ENCODE peak calls at places on chromosomes 3 and 15, in eight cellular contexts. X is neural progenitor cell; A is GM06990; I is naive thymus-derived CD4-positive, alpha-beta T cell; H is heart left ventricle; L is ovary; Q is PC-3; T is K562. O is an unnamed sample. For H3K36me3 and H3K27me3, the result is how much of the 10 kb centered on the place peaks cover.

GRCh38 chr15:64247906-64248541 is 85.2 kb upstream of the PPIB start:
- DNase-seq in T (peak), H (no peak), A (peak), Q (peak), X (no peak), L (no peak), I (no peak), O (peak)

GRCh38 chr3:42736531-42736930 is 33.9 kb upstream of the HHATL start:
- DNase-seq in A (no peak), Q (no peak), I (no peak), L (no peak), X (no peak), H (no peak), T (no peak), O (no peak)

GRCh38 chr3:47452460-47453215 is 23.1 kb downstream of the SCAP start:
- DNase-seq in I (no peak), T (no peak), H (no peak), X (no peak), A (no peak), Q (no peak), L (no peak), O (no peak)

GRCh38 chr3:122758877-122759670 is 34.6 kb downstream of the HSPBAP1 start:
- DNase-seq in Q (no peak), X (no peak), T (no peak), H (no peak), A (no peak), L (no peak), I (no peak), O (no peak)

GRCh38 chr15:38300395-38300794 is 47.8 kb downstream of the SPRED1 start:
- DNase-seq in A (peak), X (no peak), H (no peak), T (no peak), Q (peak), I (no peak), L (no peak), O (no peak)

GRCh38 chr3:23533596-23534386 is 272.0 kb upstream of the UBE2E1 start:
- DNase-seq in X (no peak), Q (no peak), I (no peak), H (no peak), T (no peak), A (no peak), L (no peak), O (no peak)

GRCh38 chr3:30672959-30673358 is 66.6 kb downstream of the TGFBR2 start:
- DNase-seq in Q (no peak), T (no peak), H (no peak), I (no peak), A (no peak), X (no peak), L (no peak), O (no peak)

GRCh38 chr15:90677807-90678790 is 39.0 kb upstream of the BLM start:
- DNase-seq in A (no peak), Q (peak), L (no peak), X (no peak), I (peak), H (no peak), T (no peak), O (no peak)

GRCh38 chr3:161989012-161989411 is 492.4 kb downstream of the OTOL1 start:
- DNase-seq in A (no peak), T (no peak), H (no peak), X (no peak), I (no peak), L (no peak), Q (peak), O (no peak)

GRCh38 chr3:64686446-64686908 is 1.3 kb downstream of the ADAMTS9 start:
- DNase-seq in I (no peak), Q (peak), T (peak), L (no peak), H (peak), X (peak), A (peak), O (peak)

GRCh38 chr3:107209302-107210060 is 167.8 kb upstream of the CCDC54 start:
- DNase-seq in A (no peak), I (no peak), T (no peak), X (no peak), H (no peak), Q (no peak), L (no peak), O (no peak)

GRCh38 chr3:9399746-9400145 is 2.3 kb downstream of the SETD5 start:
- DNase-seq in Q (peak), H (peak), T (peak), I (no peak), A (no peak), L (peak), X (peak), O (peak)

GRCh38 chr3:59774613-59775012 is 724.8 kb upstream of the CFAP20DC start:
- DNase-seq in I (no peak), H (no peak), Q (peak), T (no peak), X (no peak), L (no peak), A (no peak), O (no peak)

GRCh38 chr15:63940956-63941620 is 105.2 kb downstream of the DAPK2 start:
- DNase-seq in H (no peak), A (no peak), I (no peak), Q (no peak), L (no peak), T (no peak), X (no peak), O (no peak)

GRCh38 chr15:57019496-57020160 is 101.2 kb downstream of the TCF12 start:
- DNase-seq in X (no peak), A (no peak), T (peak), L (no peak), H (no peak), I (no peak), Q (no peak), O (no peak)

GRCh38 chr15:39792954-39793353 is 10.3 kb upstream of the FSIP1 start:
- DNase-seq in Q (no peak), T (no peak), I (no peak), X (no peak), L (no peak), A (no peak), H (peak), O (no peak)

GRCh38 chr15:58517682-58518525 is 86.1 kb downstream of the LIPC start:
- DNase-seq in L (no peak), X (no peak), A (peak), Q (no peak), H (no peak), T (peak), I (peak), O (no peak)

GRCh38 chr3:190119734-190120133 is 963 bp downstream of the P3H2 start:
- DNase-seq in Q (no peak), X (no peak), T (no peak), A (peak), I (no peak), L (no peak), H (no peak), O (no peak)
- H3K4me3 ChIP-seq in Q (peak), X (peak), T (no peak), A (peak), I (no peak), L (peak), H (peak), O (peak)

DNA sequence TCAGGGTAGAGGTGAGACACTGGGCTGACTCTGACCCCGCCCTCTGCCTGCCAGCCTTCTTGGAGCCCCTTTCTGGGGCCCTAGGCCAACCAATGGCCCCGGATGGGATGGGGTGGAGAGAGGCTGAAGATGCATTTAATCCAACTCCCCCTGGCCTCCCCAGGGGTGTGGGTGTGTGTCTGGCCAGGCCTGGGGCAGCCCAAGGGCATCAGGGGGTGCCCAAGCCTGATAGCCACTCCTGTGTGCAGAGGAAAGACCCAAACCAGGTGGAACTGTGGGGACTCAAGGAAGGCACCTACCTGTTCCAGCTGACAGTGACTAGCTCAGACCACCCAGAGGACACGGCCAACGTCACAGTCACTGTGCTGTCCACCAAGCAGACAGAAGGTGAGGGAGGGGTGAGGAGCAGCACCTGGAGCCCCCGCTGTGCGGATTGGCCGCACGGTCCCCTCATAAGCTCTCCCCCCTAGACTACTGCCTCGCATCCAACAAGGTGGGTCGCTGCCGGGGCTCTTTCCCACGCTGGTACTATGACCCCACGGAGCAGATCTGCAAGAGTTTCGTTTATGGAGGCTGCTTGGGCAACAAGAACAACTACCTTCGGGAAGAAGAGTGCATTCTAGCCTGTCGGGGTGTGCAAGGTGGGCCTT is 9.5 kb downstream of the SPINT1 start:
- DNase-seq in H (no peak), X (no peak), Q (no peak), I (no peak), A (no peak), L (no peak), T (no peak), O (no peak)
- H3K36me3 ChIP-seq in H (under half), X (under half), Q (under half), I (under half), A (under half), L (under half), T (under half), O (under half)

GRCh38 chr3:61686228-61686648 is 124.9 kb downstream of the PTPRG start:
- DNase-seq in A (no peak), H (no peak), I (no peak), T (no peak), Q (no peak), L (no peak), X (no peak), O (no peak)
- H3K27me3 ChIP-seq in A (under half), H (under half), I (under half), T (under half), Q (under half), L (under half), X (under half), O (under half)

GRCh38 chr3:170584585-170585007 is 1.3 kb downstream of the SLC7A14 start:
- DNase-seq in Q (peak), T (peak), L (peak), A (peak), H (peak), X (peak), I (peak), O (peak)
- H3K4me3 ChIP-seq in Q (no peak), T (no peak), L (no peak), A (no peak), H (peak), X (peak), I (no peak), O (peak)